ENCODE peak calls at places on chromosomes 7 and 10, in nine cellular contexts. G is HS-5; C is SK-N-DZ; M is COR-L47; B is activated T-cell treated with anti-CD3 and anti-CD28 coated beads, Interleukin-2, amount 50 U/mL, for 72 hours; N is fibroblast of the conjunctiva; H is T-helper 2 cell; A is OCI-LY7; V is stimulated activated CD4-positive, alpha-beta T cell treated with anti-CD3 and anti-CD28 coated beads, Interleukin-1b, Interleukin-23, amount 100 ng/mL, for 24 hours. W is an unnamed sample.

GRCh38 chr10:10482613-10483012 is 535.1 kb upstream of the CELF2 start:
- DNase-seq in G (no peak), C (no peak), M (peak), B (no peak), N (no peak), H (no peak), A (no peak), V (no peak), W (no peak)

GRCh38 chr7:37604078-37604477 is 79.5 kb upstream of the GPR141 start:
- DNase-seq in G (no peak), C (no peak), M (no peak), B (no peak), N (no peak), H (no peak), A (no peak), V (no peak), W (no peak)

GRCh38 chr7:157875230-157876179 is 538.7 kb downstream of the DNAJB6 start:
- DNase-seq in G (no peak), C (peak), M (no peak), B (peak), N (no peak), H (no peak), A (peak), V (peak), W (no peak)

GRCh38 chr7:143975617-143976016 is 21.0 kb downstream of the OR2F1 start:
- DNase-seq in G (no peak), C (no peak), M (no peak), B (no peak), N (no peak), H (no peak), A (no peak), V (no peak), W (no peak)

GRCh38 chr10:15725603-15726002 is 5.9 kb upstream of the ITGA8 start:
- DNase-seq in G (no peak), C (peak), M (peak), B (no peak), N (peak), H (no peak), A (peak), V (no peak), W (no peak)

GRCh38 chr7:51428226-51428887 is 111.7 kb upstream of the COBL start:
- DNase-seq in G (no peak), C (no peak), M (peak), B (no peak), N (no peak), H (no peak), A (no peak), V (no peak), W (no peak)

GRCh38 chr10:34722404-34722803 is 92.7 kb downstream of the PARD3 start:
- DNase-seq in G (no peak), C (no peak), M (no peak), B (no peak), N (no peak), H (no peak), A (no peak), V (no peak), W (no peak)

GRCh38 chr10:78563224-78563764 is 505.5 kb upstream of the ZMIZ1 start:
- DNase-seq in G (no peak), C (no peak), M (no peak), B (no peak), N (no peak), H (no peak), A (no peak), V (no peak), W (no peak)

GRCh38 chr7:76352193-76352592 is 6.6 kb downstream of the YWHAG start:
- DNase-seq in G (no peak), C (no peak), M (no peak), B (no peak), N (no peak), H (no peak), A (no peak), V (no peak), W (no peak)

GRCh38 chr7:81594767-81595166 is 175.1 kb downstream of the HGF start:
- DNase-seq in G (no peak), C (no peak), M (no peak), B (no peak), N (peak), H (no peak), A (no peak), V (no peak), W (no peak)

GRCh38 chr10:137031-137430 is 1.8 kb downstream of the ZMYND11 start:
- DNase-seq in G (no peak), C (peak), M (no peak), B (peak), N (no peak), H (no peak), A (peak), V (peak), W (peak)

W was measured in keratinocyte.